ENCODE peak calls at places on chromosomes 7 and 10, in seven cellular contexts. D is mesothelial cell of epicardium, I is tibial nerve, C is epithelial cell of esophagus, S is OCI-LY7, N is cardiac muscle cell, R is stomach. J is an unnamed sample.

GRCh38 chr7:29319719-29320521 is 125.3 kb downstream of the CHN2 start:
- DNase-seq in D (no peak), C (no peak), N (no peak), S (peak; percentile 3), I (no peak), R (no peak), J (no peak)

GRCh38 chr10:124928545-124928944 is 13.4 kb upstream of the ZRANB1 start:
- DNase-seq in S (no peak), D (no peak), C (no peak), R (no peak), N (no peak), I (no peak), J (no peak)

GRCh38 chr7:132611056-132611455 is 34.8 kb upstream of the PLXNA4 start:
- DNase-seq in R (no peak), C (no peak), D (no peak), S (no peak), N (no peak), I (no peak), J (no peak)

GRCh38 chr7:138935438-138936079 is 45.6 kb downstream of the KIAA1549 start:
- DNase-seq in C (peak; percentile 87), N (peak; percentile 45), I (no peak), R (no peak), D (no peak), S (no peak), J (peak; percentile 68)

GRCh38 chr7:155489862-155490696 is 32.1 kb downstream of the EN2 start:
- DNase-seq in S (no peak), R (no peak), I (no peak), D (no peak), C (no peak), N (no peak), J (no peak)

GRCh38 chr10:107553470-107553869 is 389.0 kb upstream of the SORCS1 start:
- DNase-seq in S (no peak), R (no peak), C (no peak), N (no peak), D (no peak), I (no peak), J (no peak)

GRCh38 chr7:30555525-30555924 is 39.2 kb upstream of the GARS1 start:
- DNase-seq in C (no peak), R (no peak), D (no peak), S (no peak), N (no peak), I (no peak), J (no peak)

GRCh38 chr10:101838416-101838970 is 5.1 kb downstream of the KCNIP2 start:
- DNase-seq in R (no peak), N (peak; percentile 68), C (no peak), S (no peak), D (no peak), I (no peak), J (no peak)

GRCh38 chr7:55185321-55185802 is 166.5 kb downstream of the EGFR start:
- DNase-seq in D (no peak), N (no peak), R (no peak), I (no peak), C (peak; percentile 38), S (no peak), J (peak; percentile 70)

GRCh38 chr10:79406683-79407396 is 38.6 kb downstream of the ZCCHC24 start:
- DNase-seq in I (no peak), N (no peak), S (no peak), C (no peak), D (no peak), R (no peak), J (no peak)

GRCh38 chr7:68587599-68587998 is 1010.7 kb upstream of the AUTS2 start:
- DNase-seq in R (no peak), S (no peak), C (no peak), I (no peak), N (no peak), D (no peak), J (no peak)

GRCh38 chr10:50990568-50991495 is 83.5 kb upstream of the PRKG1 start:
- DNase-seq in S (no peak), C (peak; percentile 61), I (no peak), D (no peak), N (peak; percentile 74), R (no peak), J (no peak)

GRCh38 chr10:97907830-97908229 is 58.2 kb downstream of the GOLGA7B start:
- DNase-seq in I (no peak), N (no peak), R (no peak), S (no peak), C (no peak), D (no peak), J (no peak)

GRCh38 chr10:94644352-94644751 is 39.2 kb upstream of the CYP2C18 start:
- DNase-seq in D (no peak), N (no peak), I (no peak), S (no peak), C (no peak), R (no peak), J (no peak)

GRCh38 chr7:24129597-24129996 is 154.4 kb upstream of the NPY start:
- DNase-seq in R (no peak), D (no peak), I (no peak), S (no peak), N (no peak), C (peak; percentile 76), J (no peak)

GRCh38 chr10:90912176-90912575 is 8.7 kb downstream of the ANKRD1 start:
- DNase-seq in S (no peak), D (no peak), R (no peak), I (no peak), N (peak; percentile 29), C (peak; percentile 72), J (no peak)

GRCh38 chr7:27165089-27165654 is at the start of gene HOXA9:
- DNase-seq in D (no peak), S (no peak), N (no peak), I (peak; percentile 91), C (peak; percentile 53), R (no peak), J (no peak)

GRCh38 chr7:36287371-36288241 is 102.1 kb upstream of the ANLN start:
- DNase-seq in I (no peak), C (no peak), D (no peak), S (peak; percentile 82), N (no peak), R (no peak), J (no peak)

GRCh38 chr10:17984056-17984455 is 32.3 kb downstream of the SLC39A12 start:
- DNase-seq in N (no peak), D (no peak), S (no peak), R (no peak), I (no peak), C (peak; percentile 56), J (no peak)

GRCh38 chr10:71634531-71635164 is 84.9 kb downstream of the C10orf105 start:
- DNase-seq in D (no peak), N (peak; percentile 54), I (no peak), S (no peak), R (peak; percentile 68), C (no peak), J (no peak)

GRCh38 chr10:110067960-110068770 is 60.4 kb downstream of the ADD3 start:
- DNase-seq in I (no peak), D (no peak), R (no peak), N (no peak), C (no peak), S (peak; percentile 28), J (no peak)

GRCh38 chr10:102396251-102396650 is 746 bp downstream of the NFKB2 start:
- DNase-seq in I (no peak), R (no peak), C (no peak), D (no peak), N (no peak), S (no peak), J (no peak)

GRCh38 chr10:5527332-5528200 is 2.8 kb downstream of the CALML3 start:
- DNase-seq in R (peak; percentile 25), D (peak; percentile 8), I (no peak), N (no peak), C (no peak), S (no peak), J (no peak)

GRCh38 chr10:11066520-11066919 is 48.8 kb downstream of the CELF2 start:
- DNase-seq in I (no peak), R (no peak), C (no peak), N (no peak), S (no peak), D (no peak), J (no peak)
- TF ChIP-seq CTCF in I (no peak), R (no peak), C (no peak), N (no peak), S (no peak), D (no peak), J (no peak)

GRCh38 chr7:31885160-31885559 is 185.0 kb downstream of the PDE1C start:
- DNase-seq in I (no peak), N (no peak), D (no peak), S (no peak), C (no peak), R (no peak), J (no peak)

GRCh38 chr7:31883761-31884164 is 186.4 kb downstream of the PDE1C start:
- DNase-seq in D (no peak), C (peak; percentile 84), N (no peak), I (no peak), R (no peak), S (no peak), J (no peak)

GRCh38 chr7:31878875-31879274 is 191.3 kb downstream of the PDE1C start:
- DNase-seq in C (no peak), D (no peak), R (no peak), S (no peak), I (no peak), N (no peak), J (no peak)

GRCh38 chr7:31887006-31887405 is 183.2 kb downstream of the PDE1C start:
- DNase-seq in N (no peak), D (no peak), S (no peak), R (no peak), I (no peak), C (no peak), J (no peak)

GRCh38 chr7:31882187-31882586 is 188.0 kb downstream of the PDE1C start:
- DNase-seq in S (no peak), N (peak; percentile 39), D (no peak), I (no peak), C (peak; percentile 19), R (no peak), J (no peak)
- TF ChIP-seq CTCF in S (no peak), N (no peak), D (no peak), I (no peak), C (no peak), R (no peak), J (no peak)

DNA sequence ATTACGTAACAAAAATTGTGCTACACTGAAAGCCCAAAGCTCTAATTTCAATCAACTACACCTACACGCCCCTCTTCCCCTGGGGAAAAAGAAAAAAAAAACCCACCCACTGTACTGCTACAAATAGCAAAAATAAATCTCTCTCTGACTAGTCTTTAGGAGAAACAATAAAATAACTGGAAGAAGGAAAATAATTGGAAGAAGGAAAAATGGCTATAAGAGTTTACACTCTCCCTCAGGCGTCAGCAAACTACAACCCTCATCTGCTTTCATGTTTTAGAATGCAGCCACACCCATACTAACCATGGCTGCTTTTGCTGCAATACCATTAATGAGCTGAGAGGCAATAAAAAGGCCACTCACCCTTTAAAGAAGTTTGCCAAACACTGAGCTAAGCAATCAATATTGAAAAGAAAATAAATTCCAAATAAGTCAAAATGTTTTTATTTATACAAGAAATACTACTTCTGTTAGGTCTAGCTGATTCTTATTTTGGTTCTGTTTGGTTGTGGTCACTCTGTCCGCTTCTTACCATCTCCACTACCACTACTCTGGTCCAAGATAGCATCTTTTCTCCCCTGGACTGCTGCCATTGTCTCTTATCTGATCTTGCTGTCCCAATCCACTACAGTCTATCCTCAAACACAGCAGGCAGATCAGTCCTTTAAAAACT is 3.8 kb downstream of the MINDY3 start:
- DNase-seq in I (no peak), C (peak; percentile 30), N (no peak), S (no peak), R (no peak), D (no peak), J (no peak)
- TF ChIP-seq CTCF in I (no peak), C (no peak), N (no peak), S (no peak), R (no peak), D (no peak), J (no peak)

GRCh38 chr10:75350791-75351190 is 50.8 kb downstream of the ZNF503 start:
- DNase-seq in N (no peak), D (no peak), S (no peak), I (no peak), R (no peak), C (peak; percentile 63), J (no peak)
- TF ChIP-seq CTCF in N (peak; percentile 6), D (no peak), S (no peak), I (no peak), R (no peak), C (peak; percentile 23), J (no peak)

J was measured in D721Med.